ENCODE peak calls at places on chromosome 1, in five cellular contexts. M is GM23248, P is MM.1S, E is PC-3, C is HCT116. G is an unnamed sample.

GRCh38 chr1:41670558-41670957 is 186.1 kb upstream of the EDN2 start:
- DNase-seq in M (peak), P (no peak), E (peak), C (no peak), G (no peak)

GRCh38 chr1:201573030-201573429 is 34.1 kb downstream of the NAV1 start:
- DNase-seq in M (no peak), P (no peak), E (no peak), C (no peak), G (no peak)

GRCh38 chr1:206839857-206840256 is 25.6 kb upstream of the IL20 start:
- DNase-seq in M (peak), P (no peak), E (no peak), C (no peak), G (no peak)

GRCh38 chr1:51792864-51793263 is 85.7 kb downstream of the NRDC start:
- DNase-seq in M (peak), P (peak), E (peak), C (no peak), G (no peak)

GRCh38 chr1:6645022-6645421 is 20.4 kb downstream of the THAP3 start:
- DNase-seq in M (no peak), P (no peak), E (no peak), C (no peak), G (no peak)

GRCh38 chr1:53323316-53323715 is 4.6 kb downstream of the LRP8 start:
- DNase-seq in M (no peak), P (no peak), E (no peak), C (no peak), G (no peak)

GRCh38 chr1:98496246-98496995 is 165.1 kb upstream of the SNX7 start:
- DNase-seq in M (peak), P (no peak), E (peak), C (no peak), G (no peak)

GRCh38 chr1:60942291-60942690 is 140.1 kb upstream of the NFIA start:
- DNase-seq in M (no peak), P (no peak), E (peak), C (peak), G (no peak)

GRCh38 chr1:204729516-204729915 is 44.0 kb upstream of the LRRN2 start:
- DNase-seq in M (no peak), P (no peak), E (no peak), C (no peak), G (no peak)

GRCh38 chr1:21340230-21340564 is 49.9 kb upstream of the ECE1 start:
- DNase-seq in M (no peak), P (no peak), E (peak), C (no peak), G (no peak)

GRCh38 chr1:200665851-200666250 is 3.9 kb downstream of the DDX59 start:
- DNase-seq in M (no peak), P (no peak), E (no peak), C (no peak), G (no peak)

GRCh38 chr1:112849425-112849966 is 106.5 kb downstream of the SLC16A1 start:
- DNase-seq in M (peak), P (no peak), E (peak), C (no peak), G (peak)

GRCh38 chr1:94690033-94690712 is 130.0 kb upstream of the SLC44A3 start:
- DNase-seq in M (peak), P (no peak), E (no peak), C (no peak), G (no peak)

DNA sequence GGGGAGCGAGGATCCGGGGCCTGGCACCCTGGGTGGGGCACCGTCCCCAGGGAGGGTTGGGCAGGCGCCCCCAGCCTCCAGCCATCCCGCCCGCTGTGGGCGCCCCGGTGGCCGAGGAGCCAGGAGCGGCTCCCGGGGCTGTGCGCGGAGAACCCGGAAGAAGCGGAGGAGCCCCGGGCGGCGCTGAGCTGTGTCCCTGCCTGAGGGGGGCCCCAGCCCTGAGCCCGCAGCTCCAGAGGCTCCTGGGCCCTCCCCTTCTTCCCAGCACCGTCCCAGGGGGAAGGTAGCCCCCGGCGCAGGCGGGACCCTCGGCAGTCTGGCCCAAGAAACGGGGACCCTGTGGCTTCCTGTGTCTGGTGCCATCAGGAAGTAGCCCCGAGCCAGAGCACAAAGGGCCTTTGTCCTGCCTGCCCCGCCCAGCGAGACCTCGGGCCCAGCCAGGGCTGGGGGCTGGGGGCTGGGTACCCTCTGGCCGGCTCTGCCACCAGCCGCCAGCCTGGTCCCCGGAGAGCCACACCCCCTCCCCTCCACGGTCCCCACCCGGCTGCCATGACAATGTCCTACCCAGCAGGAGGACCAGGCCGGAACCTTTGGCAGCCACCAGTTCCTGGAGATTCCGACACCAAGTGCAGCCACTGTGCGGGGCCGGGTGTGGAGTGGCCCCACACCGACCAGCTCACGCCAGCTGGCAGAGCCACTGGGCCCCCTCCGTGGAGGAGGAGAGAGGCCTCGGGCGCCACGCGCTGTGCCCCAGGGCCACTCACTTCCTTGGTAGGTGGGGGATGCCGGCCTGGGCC is 15.6 kb upstream of the TTLL10 start:
- DNase-seq in M (peak), P (no peak), E (peak), C (no peak), G (peak)
- TF ChIP-seq EZH2phosphoT487 in M (no peak), P (no peak), E (no peak), C (no peak), G (no peak)

DNA sequence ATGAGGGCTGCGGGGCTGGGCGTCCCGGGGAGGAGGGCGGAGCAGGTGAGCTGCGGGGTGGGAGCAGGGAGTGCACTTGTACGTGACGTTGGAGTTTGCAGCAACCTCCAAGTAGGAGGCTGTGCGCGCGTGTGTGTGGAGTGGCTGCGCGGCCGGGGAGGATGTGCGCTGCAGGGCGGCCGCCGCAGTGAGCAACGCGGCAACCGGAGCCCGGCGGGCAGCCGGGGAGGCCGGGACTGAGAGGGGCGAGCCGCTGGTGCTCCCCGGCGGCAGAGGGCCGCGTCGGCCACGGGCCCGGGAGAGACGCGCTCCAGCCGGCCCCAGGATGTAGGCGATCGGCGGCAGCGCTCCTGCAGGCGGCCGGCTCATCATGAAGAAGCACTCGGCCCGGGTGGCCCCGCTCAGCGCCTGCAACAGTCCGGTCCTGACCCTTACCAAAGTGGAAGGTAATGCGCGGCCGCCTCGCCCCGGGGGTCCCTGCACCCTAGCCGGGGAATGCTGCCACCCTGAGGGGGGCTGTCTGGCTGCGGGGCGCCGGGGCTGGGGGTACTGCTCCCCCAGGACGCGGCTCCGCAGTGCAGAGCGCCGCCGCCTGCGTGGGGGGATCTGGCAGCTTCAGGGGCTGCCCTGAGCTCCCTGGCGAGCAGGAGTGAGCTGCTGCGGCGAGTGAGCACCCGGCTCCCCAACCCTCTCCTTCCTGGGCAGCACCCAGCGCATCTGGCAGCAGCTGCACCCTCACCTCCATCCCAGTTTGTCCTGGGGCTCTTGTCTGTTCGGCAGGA is 158.9 kb upstream of the COA6 start:
- DNase-seq in M (peak), P (no peak), E (peak), C (no peak), G (peak)
- H3K9ac ChIP-seq in M (peak), P (no peak), E (no peak), C (no peak), G (no peak)

GRCh38 chr1:63322944-63323865 is 838 bp downstream of the FOXD3 start:
- DNase-seq in M (peak), P (no peak), E (no peak), C (no peak), G (peak)

GRCh38 chr1:63326106-63326472 is 3.7 kb downstream of the FOXD3 start:
- DNase-seq in M (no peak), P (no peak), E (no peak), C (no peak), G (peak)

GRCh38 chr1:63322248-63322943 is at the start of gene FOXD3:
- DNase-seq in M (peak), P (peak), E (peak), C (peak), G (peak)

GRCh38 chr1:63324779-63325119 is 2.4 kb downstream of the FOXD3 start:
- DNase-seq in M (no peak), P (no peak), E (no peak), C (no peak), G (no peak)

GRCh38 chr1:63323866-63324778 is 1.8 kb downstream of the FOXD3 start:
- DNase-seq in M (no peak), P (no peak), E (no peak), C (no peak), G (peak)
- TF ChIP-seq EZH2 in M (peak), P (no peak), E (no peak), C (no peak), G (peak)

DNA sequence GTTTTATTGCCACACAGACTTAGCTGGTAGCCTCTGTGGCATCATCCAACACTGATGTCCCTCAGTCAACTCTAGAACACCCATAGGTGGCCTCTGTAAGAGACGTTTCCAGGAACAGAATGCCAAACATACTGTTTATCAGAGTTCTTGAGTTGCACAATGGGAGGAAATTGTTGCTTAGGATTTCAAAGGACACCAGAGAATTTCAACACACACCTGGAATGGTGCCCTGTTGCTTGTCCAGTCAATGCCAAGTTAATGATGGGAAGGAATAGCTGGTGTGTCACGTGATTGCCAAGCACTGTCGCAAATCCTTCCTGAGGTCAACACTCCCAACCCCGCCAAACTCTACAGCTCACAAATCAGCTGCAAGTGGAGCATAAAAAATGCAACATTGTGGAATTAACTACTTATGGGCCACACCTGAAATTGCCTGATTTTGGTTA is 28.6 kb upstream of the DUSP23 start:
- DNase-seq in M (peak), P (no peak), E (no peak), C (no peak), G (no peak)
- TF ChIP-seq EZH2phosphoT487 in M (no peak), P (no peak), E (no peak), C (no peak), G (no peak)

DNA sequence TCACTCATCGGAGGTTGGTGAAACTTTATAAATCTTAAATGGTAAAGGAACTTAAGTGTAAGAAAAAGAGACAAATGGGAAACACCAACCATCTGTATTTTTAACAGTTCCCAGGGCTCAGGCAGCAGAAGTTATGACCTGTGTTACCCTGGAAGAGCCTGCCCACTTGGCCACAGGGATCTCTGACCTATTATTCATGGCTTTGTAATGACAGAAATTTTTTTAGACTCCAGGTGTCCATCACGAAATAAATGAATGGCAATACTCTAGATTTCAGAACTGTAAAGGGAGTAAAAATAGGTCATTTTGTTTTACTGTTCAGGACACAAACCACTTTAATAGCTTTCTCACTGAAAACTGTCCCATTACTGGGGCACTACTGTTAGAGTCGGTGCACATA is 389.8 kb downstream of the VAV3 start:
- DNase-seq in M (no peak), P (no peak), E (peak), C (no peak), G (no peak)
- H3K9ac ChIP-seq in M (no peak), P (no peak), E (no peak), C (no peak), G (no peak)

GRCh38 chr1:75129660-75130311 is 4.4 kb upstream of the LHX8 start:
- DNase-seq in M (no peak), P (no peak), E (no peak), C (no peak), G (no peak)
- TF ChIP-seq EZH2 in M (peak), P (no peak), E (peak), C (no peak), G (peak)

DNA sequence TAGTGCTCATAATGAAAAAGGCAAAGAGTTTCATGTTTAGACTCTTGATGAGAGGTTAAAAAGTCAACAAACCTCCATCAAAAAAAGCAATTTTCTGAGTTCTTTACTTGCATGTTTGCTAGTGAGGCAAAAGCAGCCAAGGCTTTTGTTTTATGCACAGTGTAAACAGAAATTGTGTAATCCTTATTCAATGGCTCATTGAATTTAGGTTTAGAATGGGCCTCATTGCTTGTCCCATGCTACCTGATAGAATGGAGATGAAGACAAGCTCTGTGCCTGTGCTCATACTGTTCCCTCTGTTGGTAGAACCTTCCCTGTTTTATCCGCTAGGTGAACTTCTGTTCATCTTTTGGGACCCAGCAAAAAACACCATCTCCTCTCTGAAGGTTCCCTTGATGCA is 10.0 kb upstream of the LRRC8D start:
- DNase-seq in M (peak), P (no peak), E (no peak), C (no peak), G (no peak)
- TF ChIP-seq EZH2phosphoT487 in M (no peak), P (no peak), E (no peak), C (no peak), G (no peak)

GRCh38 chr1:225892307-225892706 is 3.4 kb upstream of the LEFTY1 start:
- DNase-seq in M (no peak), P (no peak), E (no peak), C (no peak), G (no peak)

GRCh38 chr1:225891229-225891972 is 2.5 kb upstream of the LEFTY1 start:
- DNase-seq in M (no peak), P (no peak), E (peak), C (no peak), G (no peak)

GRCh38 chr1:225897595-225898514 is 8.9 kb upstream of the LEFTY1 start:
- DNase-seq in M (no peak), P (peak), E (peak), C (no peak), G (no peak)

GRCh38 chr1:225899044-225899925 is 10.3 kb upstream of the LEFTY1 start:
- DNase-seq in M (no peak), P (no peak), E (no peak), C (no peak), G (peak)

GRCh38 chr1:225896937-225897549 is 8.1 kb upstream of the LEFTY1 start:
- DNase-seq in M (no peak), P (peak), E (peak), C (peak), G (no peak)
- H3K9ac ChIP-seq in M (no peak), P (peak), E (peak), C (peak), G (no peak)

G was measured in neural progenitor cell.